ENCODE peak calls at places on chromosome 16, in five cellular contexts. Z, S, F, L and J are unnamed samples.

GRCh38 chr16:54178491-54178976 is 108.1 kb downstream of the IRX3 start:
- DNase-seq in Z (no peak), S (no peak), F (no peak), L (no peak), J (no peak)

GRCh38 chr16:28859326-28859725 is 4.3 kb upstream of the SH2B1 start:
- DNase-seq in Z (no peak), S (no peak), F (no peak), L (no peak), J (no peak)

GRCh38 chr16:80097098-80097497 is 443.7 kb upstream of the DYNLRB2 start:
- DNase-seq in Z (no peak), S (no peak), F (no peak), L (no peak), J (no peak)

GRCh38 chr16:71707199-71707598 is 17.3 kb downstream of the PHLPP2 start:
- DNase-seq in Z (no peak), S (no peak), F (no peak), L (no peak), J (no peak)

GRCh38 chr16:86556576-86556975 is 1.5 kb upstream of the MTHFSD start:
- DNase-seq in Z (no peak), S (no peak), F (no peak), L (no peak), J (no peak)

GRCh38 chr16:84507011-84507982 is 2.8 kb upstream of the MEAK7 start:
- DNase-seq in Z (no peak), S (peak), F (no peak), L (no peak), J (peak)

GRCh38 chr16:27242868-27243590 is 25.5 kb downstream of the NSMCE1 start:
- DNase-seq in Z (no peak), S (no peak), F (peak), L (peak), J (peak)

GRCh38 chr16:62213763-62214162 is 177.5 kb upstream of the CDH8 start:
- DNase-seq in Z (no peak), S (no peak), F (peak), L (no peak), J (no peak)

GRCh38 chr16:11624645-11625607 is 38.2 kb upstream of the LITAF start:
- DNase-seq in Z (no peak), S (no peak), F (no peak), L (no peak), J (no peak)

GRCh38 chr16:86529160-86529559 is 18.8 kb downstream of the FOXF1 start:
- DNase-seq in Z (no peak), S (no peak), F (no peak), L (no peak), J (peak)

GRCh38 chr16:80852261-80852872 is 48.0 kb upstream of the CDYL2 start:
- DNase-seq in Z (no peak), S (no peak), F (peak), L (no peak), J (no peak)

GRCh38 chr16:85822145-85822544 is 22.6 kb downstream of the COX4I1 start:
- DNase-seq in Z (peak), S (no peak), F (no peak), L (no peak), J (peak)

GRCh38 chr16:2243031-2243528 is 6.8 kb downstream of the DNASE1L2 start:
- DNase-seq in Z (no peak), S (no peak), F (no peak), L (no peak), J (peak)

GRCh38 chr16:72664122-72664479 is 383.8 kb downstream of the ZFHX3 start:
- DNase-seq in Z (no peak), S (no peak), F (no peak), L (no peak), J (no peak)

GRCh38 chr16:85424260-85425060 is 188.7 kb upstream of the GSE1 start:
- DNase-seq in Z (no peak), S (peak), F (no peak), L (peak), J (peak)

GRCh38 chr16:86229866-86230656 is 280.3 kb upstream of the FOXF1 start:
- DNase-seq in Z (peak), S (peak), F (no peak), L (no peak), J (no peak)

GRCh38 chr16:86158688-86159360 is 259.9 kb downstream of the IRF8 start:
- DNase-seq in Z (no peak), S (no peak), F (no peak), L (no peak), J (no peak)

GRCh38 chr16:63312343-63312742 is 1276.1 kb upstream of the CDH8 start:
- DNase-seq in Z (no peak), S (no peak), F (no peak), L (no peak), J (no peak)

GRCh38 chr16:85650864-85651811 is 37.6 kb downstream of the GINS2 start:
- DNase-seq in Z (no peak), S (no peak), F (no peak), L (no peak), J (no peak)

GRCh38 chr16:52545544-52546262 is 1.2 kb downstream of the TOX3 start:
- DNase-seq in Z (peak), S (no peak), F (no peak), L (no peak), J (no peak)

GRCh38 chr16:79605999-79606398 is 5.5 kb upstream of the MAF start:
- DNase-seq in Z (no peak), S (peak), F (no peak), L (no peak), J (no peak)

GRCh38 chr16:47667956-47668355 is 206.8 kb downstream of the PHKB start:
- DNase-seq in Z (no peak), S (no peak), F (no peak), L (no peak), J (no peak)

GRCh38 chr16:31090540-31090939 is 1.8 kb upstream of the PRSS53 start:
- DNase-seq in Z (no peak), S (no peak), F (no peak), L (no peak), J (no peak)

GRCh38 chr16:57107324-57107922 is 15.0 kb downstream of the CPNE2 start:
- DNase-seq in Z (no peak), S (no peak), F (no peak), L (no peak), J (no peak)

GRCh38 chr16:22652463-22652845 is 141.8 kb downstream of the NPIPB5 start:
- DNase-seq in Z (no peak), S (no peak), F (no peak), L (no peak), J (no peak)

GRCh38 chr16:78553268-78554044 is 454.0 kb downstream of the WWOX start:
- DNase-seq in Z (no peak), S (no peak), F (no peak), L (no peak), J (no peak)

GRCh38 chr16:1825381-1825863 is 1.2 kb downstream of the HAGH start:
- DNase-seq in Z (peak), S (no peak), F (peak), L (no peak), J (peak)

GRCh38 chr16:1773703-1774455 is 945 bp upstream of the MRPS34 start:
- DNase-seq in Z (no peak), S (no peak), F (no peak), L (no peak), J (no peak)

GRCh38 chr16:51951668-51952298 is 595.2 kb downstream of the TOX3 start:
- DNase-seq in Z (no peak), S (no peak), F (no peak), L (no peak), J (no peak)

GRCh38 chr16:27720731-27721547 is 171.0 kb downstream of the KATNIP start:
- DNase-seq in Z (peak), S (no peak), F (no peak), L (no peak), J (peak)

GRCh38 chr16:15672514-15673167 is 22.6 kb downstream of the NDE1 start:
- DNase-seq in Z (peak), S (peak), F (peak), L (peak), J (no peak)

GRCh38 chr16:10575506-10576130 is 4.8 kb downstream of the EMP2 start:
- DNase-seq in Z (no peak), S (no peak), F (no peak), L (no peak), J (no peak)

GRCh38 chr16:27352026-27352425 is 38.3 kb downstream of the IL4R start:
- DNase-seq in Z (no peak), S (no peak), F (no peak), L (no peak), J (no peak)

GRCh38 chr16:85372627-85373372 is 240.3 kb upstream of the GSE1 start:
- DNase-seq in Z (no peak), S (no peak), F (peak), L (peak), J (no peak)

GRCh38 chr16:25097304-25097988 is 14.1 kb upstream of the LCMT1 start:
- DNase-seq in Z (no peak), S (no peak), F (no peak), L (no peak), J (no peak)

GRCh38 chr16:11510178-11510973 is 76.3 kb downstream of the LITAF start:
- DNase-seq in Z (no peak), S (no peak), F (no peak), L (no peak), J (peak)

GRCh38 chr16:9447699-9448098 is 356.3 kb downstream of the HAPSTR1 start:
- DNase-seq in Z (no peak), S (no peak), F (no peak), L (no peak), J (no peak)

GRCh38 chr16:7316266-7316888 is 16.3 kb upstream of the RBFOX1 start:
- DNase-seq in Z (no peak), S (no peak), F (no peak), L (no peak), J (no peak)

GRCh38 chr16:86085795-86086194 is 186.8 kb downstream of the IRF8 start:
- DNase-seq in Z (no peak), S (peak), F (no peak), L (no peak), J (peak)

GRCh38 chr16:49875812-49876715 is 20.2 kb upstream of the ZNF423 start:
- DNase-seq in Z (no peak), S (no peak), F (no peak), L (no peak), J (no peak)
- TF ChIP-seq CTCF in Z (no peak), S (no peak), F (no peak), L (no peak), J (no peak)

GRCh38 chr16:75085556-75085955 is 31.0 kb downstream of the LDHD start:
- DNase-seq in Z (no peak), S (no peak), F (no peak), L (no peak), J (no peak)

GRCh38 chr16:75088934-75089333 is 27.6 kb downstream of the LDHD start:
- DNase-seq in Z (no peak), S (no peak), F (no peak), L (no peak), J (no peak)

GRCh38 chr16:75088226-75088625 is 28.4 kb downstream of the LDHD start:
- DNase-seq in Z (no peak), S (no peak), F (no peak), L (no peak), J (no peak)

GRCh38 chr16:75086281-75086680 is 30.3 kb downstream of the LDHD start:
- DNase-seq in Z (no peak), S (no peak), F (no peak), L (no peak), J (no peak)

GRCh38 chr16:75087040-75087979 is 29.3 kb downstream of the LDHD start:
- DNase-seq in Z (no peak), S (no peak), F (peak), L (no peak), J (peak)
- TF ChIP-seq CTCF in Z (no peak), S (no peak), F (peak), L (no peak), J (no peak)

GRCh38 chr16:19659554-19659953 is 58.5 kb downstream of the KNOP1 start:
- DNase-seq in Z (no peak), S (no peak), F (no peak), L (no peak), J (no peak)
- TF ChIP-seq CTCF in Z (no peak), S (no peak), F (peak), L (no peak), J (peak)

GRCh38 chr16:58843675-58844074 is 109.6 kb upstream of the GOT2 start:
- DNase-seq in Z (no peak), S (no peak), F (peak), L (no peak), J (no peak)
- TF ChIP-seq CTCF in Z (no peak), S (peak), F (peak), L (no peak), J (peak)

GRCh38 chr16:398551-399277 is 1.7 kb downstream of the NME4 start:
- DNase-seq in Z (no peak), S (no peak), F (no peak), L (no peak), J (peak)

GRCh38 chr16:399278-400019 is 2.2 kb upstream of the DECR2 start:
- DNase-seq in Z (no peak), S (no peak), F (no peak), L (no peak), J (peak)

GRCh38 chr16:404971-405486 is 3.3 kb downstream of the DECR2 start:
- DNase-seq in Z (no peak), S (no peak), F (no peak), L (no peak), J (no peak)

GRCh38 chr16:400061-400540 is 1.6 kb upstream of the DECR2 start:
- DNase-seq in Z (no peak), S (no peak), F (no peak), L (no peak), J (peak)

GRCh38 chr16:401468-402348 is at the start of gene DECR2:
- DNase-seq in Z (peak), S (peak), F (peak), L (peak), J (peak)
- TF ChIP-seq CTCF in Z (peak), S (peak), F (peak), L (peak), J (peak)

DNA sequence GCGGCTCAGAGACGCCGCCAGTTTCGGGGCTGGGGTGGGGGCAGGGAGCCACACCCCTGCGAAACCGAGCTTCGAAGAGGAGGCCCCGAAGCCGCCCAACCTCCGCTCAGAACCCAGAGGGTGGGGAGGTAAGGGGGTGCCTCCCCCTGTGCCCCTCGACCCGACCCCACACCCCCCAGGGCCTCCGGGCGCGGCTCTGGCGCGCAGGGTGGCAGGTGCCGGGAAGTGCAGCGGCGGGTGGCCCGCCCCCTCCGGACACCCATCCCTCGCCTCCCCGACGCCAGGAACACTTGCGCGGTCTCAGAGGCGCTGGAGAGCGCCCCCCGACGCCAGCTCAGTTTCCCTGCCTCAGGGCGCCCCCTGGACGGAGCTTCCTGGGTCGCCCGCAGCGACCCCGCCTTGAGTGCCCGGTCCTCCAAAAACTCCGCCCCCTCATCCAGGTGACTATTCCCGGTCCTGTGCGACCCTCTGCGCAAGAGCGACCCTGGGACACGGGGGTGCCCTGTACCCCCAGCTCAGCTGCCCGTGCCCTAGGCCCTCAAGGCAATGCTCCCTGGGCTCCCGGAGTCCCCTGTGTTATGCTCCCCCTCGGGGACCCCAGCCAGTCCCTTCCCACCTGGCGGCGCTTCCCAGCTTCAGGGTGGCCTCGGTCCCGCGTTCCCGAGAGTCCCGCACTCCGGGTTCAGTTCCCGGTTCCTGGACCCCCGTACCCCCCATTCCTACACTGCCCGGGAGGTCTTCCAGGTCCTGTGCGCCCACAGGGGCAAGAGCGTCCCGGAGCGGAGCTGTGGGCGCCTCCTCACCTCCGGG is 562 bp downstream of the PPL start:
- DNase-seq in Z (peak), S (no peak), F (no peak), L (peak), J (no peak)
- TF ChIP-seq CTCF in Z (no peak), S (peak), F (peak), L (peak), J (peak)

GRCh38 chr16:55292491-55292890 is 31.5 kb upstream of the IRX6 start:
- DNase-seq in Z (no peak), S (no peak), F (no peak), L (no peak), J (no peak)

GRCh38 chr16:55297062-55297909 is 26.7 kb upstream of the IRX6 start:
- DNase-seq in Z (no peak), S (peak), F (no peak), L (no peak), J (no peak)

GRCh38 chr16:55291847-55292246 is 32.2 kb upstream of the IRX6 start:
- DNase-seq in Z (no peak), S (no peak), F (no peak), L (no peak), J (no peak)

GRCh38 chr16:55294947-55295346 is 29.1 kb upstream of the IRX6 start:
- DNase-seq in Z (no peak), S (no peak), F (no peak), L (no peak), J (no peak)

DNA sequence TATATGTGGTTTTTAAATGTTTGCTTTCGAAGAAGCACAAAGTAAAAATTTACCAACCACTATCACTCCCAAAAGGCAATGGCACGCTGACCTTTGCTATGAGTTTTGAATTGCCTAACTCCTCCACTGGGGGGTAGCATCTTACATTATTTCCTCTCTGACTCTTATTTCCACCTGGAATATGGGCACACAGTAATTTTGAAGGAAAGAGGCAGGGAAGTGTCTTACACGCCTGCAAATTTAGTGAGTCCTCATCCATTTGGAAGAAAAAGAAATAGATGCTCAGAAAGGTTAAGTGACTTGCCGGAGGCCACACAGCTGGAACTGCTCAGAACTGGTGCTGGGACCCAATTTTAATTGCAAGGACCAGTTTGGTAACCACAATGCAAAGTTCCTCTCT is 29.9 kb upstream of the IRX6 start:
- DNase-seq in Z (no peak), S (no peak), F (no peak), L (no peak), J (no peak)
- TF ChIP-seq CTCF in Z (no peak), S (peak), F (peak), L (no peak), J (no peak)

DNA sequence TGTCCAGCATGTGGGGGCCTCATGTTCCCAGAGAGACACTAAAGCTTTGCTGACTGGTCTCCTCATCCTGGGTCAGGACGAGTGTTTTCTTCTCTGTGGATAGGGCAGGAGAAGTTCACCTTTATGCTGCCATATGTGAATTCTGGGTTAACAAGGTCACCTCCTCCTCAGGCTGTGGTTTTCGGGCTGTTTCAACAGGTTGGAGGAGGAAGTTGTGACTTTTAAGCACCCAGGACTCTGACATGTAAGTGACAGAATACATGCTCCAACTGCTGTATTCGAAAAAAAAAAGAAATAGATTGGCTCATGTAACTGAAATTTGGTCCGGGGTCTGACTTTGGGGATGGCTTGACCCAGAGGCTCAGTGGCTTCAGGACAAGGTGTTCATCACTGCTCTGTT is 54.2 kb downstream of the SNX20 start:
- DNase-seq in Z (no peak), S (no peak), F (no peak), L (no peak), J (no peak)
- TF ChIP-seq CTCF in Z (no peak), S (no peak), F (no peak), L (no peak), J (no peak)

GRCh38 chr16:69497876-69498596 is 67.7 kb upstream of the NFAT5 start:
- DNase-seq in Z (no peak), S (no peak), F (no peak), L (no peak), J (no peak)

GRCh38 chr16:69498926-69499325 is 66.8 kb upstream of the NFAT5 start:
- DNase-seq in Z (no peak), S (no peak), F (no peak), L (no peak), J (no peak)

GRCh38 chr16:69496376-69496775 is 69.4 kb upstream of the NFAT5 start:
- DNase-seq in Z (no peak), S (no peak), F (no peak), L (no peak), J (no peak)

GRCh38 chr16:69495821-69496220 is 69.9 kb upstream of the NFAT5 start:
- DNase-seq in Z (no peak), S (no peak), F (no peak), L (no peak), J (no peak)

DNA sequence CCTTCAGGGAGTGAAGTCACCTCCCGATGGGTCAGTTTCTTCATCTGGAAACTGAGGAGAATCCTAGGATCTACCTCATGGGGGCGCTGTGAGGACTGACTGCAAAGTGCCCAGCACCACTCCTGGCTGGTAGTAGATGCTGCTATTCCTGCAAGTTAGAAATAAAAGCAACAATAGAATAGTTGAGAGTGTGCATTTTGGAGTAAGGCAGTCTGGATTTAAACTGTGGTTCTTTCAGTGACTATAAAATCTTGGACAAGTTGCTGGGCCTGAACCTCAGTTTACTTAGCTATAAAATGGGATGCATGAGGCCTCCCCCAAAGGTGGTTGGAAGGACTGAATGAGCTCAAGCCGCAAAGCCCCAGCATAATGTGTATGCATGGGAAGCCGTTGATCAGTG is 70.6 kb downstream of the CYB5B start:
- DNase-seq in Z (no peak), S (no peak), F (peak), L (no peak), J (no peak)
- TF ChIP-seq CTCF in Z (no peak), S (peak), F (peak), L (no peak), J (peak)

GRCh38 chr16:13835935-13836334 is 84.0 kb upstream of the ERCC4 start:
- DNase-seq in Z (no peak), S (no peak), F (no peak), L (no peak), J (no peak)

GRCh38 chr16:13845232-13845631 is 74.7 kb upstream of the ERCC4 start:
- DNase-seq in Z (no peak), S (no peak), F (no peak), L (no peak), J (no peak)

GRCh38 chr16:13835357-13835756 is 84.6 kb upstream of the ERCC4 start:
- DNase-seq in Z (no peak), S (no peak), F (no peak), L (no peak), J (no peak)

GRCh38 chr16:13839577-13839976 is 80.4 kb upstream of the ERCC4 start:
- DNase-seq in Z (no peak), S (no peak), F (no peak), L (no peak), J (no peak)
- TF ChIP-seq CTCF in Z (no peak), S (no peak), F (peak), L (no peak), J (no peak)